ENCODE peak calls at places on chromosomes 13 and 19, in eight cellular contexts. O is stimulated activated CD4-positive, alpha-beta T cell treated with anti-CD3 and anti-CD28 coated beads, Interleukin-1b, Interleukin-23, amount 100 ng/mL, for 24 hours; S is lung; M is NCI-H524 treated with DMSO at 0.1 percent for 48 hours; W is islet precursor cell; A is CD4-positive, alpha-beta memory T cell; V is right cardiac atrium; Y is right atrium auricular region. G is an unnamed sample.

GRCh38 chr13:24644051-24644450 is 36.2 kb upstream of the ATP12A start:
- DNase-seq in Y (no peak), O (no peak), V (no peak), M (no peak), A (no peak), W (no peak), S (no peak), G (no peak)

GRCh38 chr13:97798171-97798821 is 155.2 kb upstream of the IPO5 start:
- DNase-seq in S (no peak), M (no peak), O (no peak), A (no peak), W (no peak), Y (no peak), V (peak), G (no peak)

GRCh38 chr13:25581351-25581750 is 209.6 kb downstream of the ATP8A2 start:
- DNase-seq in S (no peak), Y (no peak), V (no peak), M (peak), A (no peak), O (no peak), W (no peak), G (no peak)

GRCh38 chr19:33216198-33216830 is 9.3 kb downstream of the SLC7A10 start:
- DNase-seq in O (no peak), W (no peak), S (no peak), V (peak), Y (no peak), A (no peak), M (no peak), G (peak)

GRCh38 chr13:71866173-71867091 is 572 bp downstream of the DACH1 start:
- DNase-seq in V (peak), S (no peak), O (no peak), W (peak), M (no peak), A (no peak), Y (no peak), G (peak)

GRCh38 chr13:66558511-66558910 is 671.6 kb downstream of the PCDH9 start:
- DNase-seq in O (no peak), Y (no peak), S (no peak), W (peak), A (no peak), V (peak), M (no peak), G (no peak)

GRCh38 chr13:112209731-112210130 is 142.8 kb downstream of the SOX1 start:
- DNase-seq in Y (no peak), S (no peak), V (no peak), M (no peak), O (no peak), W (no peak), A (no peak), G (no peak)

GRCh38 chr13:45511310-45512147 is 46.8 kb downstream of the COG3 start:
- DNase-seq in M (no peak), W (no peak), Y (no peak), O (no peak), V (no peak), S (no peak), A (peak), G (no peak)

GRCh38 chr19:1170938-1171754 is 2.9 kb downstream of the SBNO2 start:
- DNase-seq in W (no peak), M (no peak), A (no peak), O (no peak), S (no peak), Y (no peak), V (peak), G (peak)

GRCh38 chr13:21106089-21106488 is 44.7 kb upstream of the LATS2 start:
- DNase-seq in O (no peak), V (no peak), Y (no peak), A (no peak), S (no peak), W (no peak), M (no peak), G (no peak)

GRCh38 chr19:48991823-48992570 is 1.1 kb downstream of the GYS1 start:
- DNase-seq in W (peak), M (no peak), A (no peak), O (no peak), S (peak), Y (peak), V (peak), G (no peak)

GRCh38 chr19:40457953-40458596 is 7.5 kb downstream of the BLVRB start:
- DNase-seq in S (no peak), M (no peak), Y (no peak), W (no peak), O (no peak), V (no peak), A (no peak), G (no peak)

G was measured in Right ventricle myocardium inferior.